ENCODE peak calls at places on chromosome 16, in seven cellular contexts. C is heart left ventricle, Z is lower lobe of right lung, A is fibroblast of lung, W is cardiac muscle cell, J is thoracic aorta, E is left ventricle myocardium inferior. T is an unnamed sample.
A peak's percentile ranks its signal among the peaks of the same experiment; 100 is the strongest.

GRCh38 chr16:88274847-88275246 is 107.9 kb upstream of the ZNF469 start:
- DNase-seq in W (no peak), J (no peak), Z (no peak), A (peak; percentile 41), C (no peak), E (no peak), T (peak; percentile 43)

GRCh38 chr16:87332150-87332549 is 15.0 kb upstream of the C16orf95 start:
- DNase-seq in J (no peak), C (no peak), E (no peak), Z (no peak), W (no peak), A (peak; percentile 19), T (no peak)

GRCh38 chr16:78748471-78748929 is 649.0 kb downstream of the WWOX start:
- DNase-seq in E (no peak), W (no peak), C (no peak), Z (no peak), J (no peak), A (no peak), T (no peak)

GRCh38 chr16:16143038-16143763 is 80.1 kb downstream of the ABCC6 start:
- DNase-seq in W (peak; percentile 11), A (no peak), J (no peak), E (no peak), C (no peak), Z (no peak), T (no peak)

GRCh38 chr16:71205482-71206131 is 24.9 kb downstream of the HYDIN start:
- DNase-seq in Z (no peak), E (peak; percentile 42), W (no peak), C (peak; percentile 50), J (no peak), A (no peak), T (peak; percentile 30)

GRCh38 chr16:48029768-48030167 is 126.0 kb downstream of the ABCC12 start:
- DNase-seq in Z (no peak), A (no peak), E (no peak), W (no peak), C (no peak), J (no peak), T (no peak)

GRCh38 chr16:27867122-27868110 is 196.1 kb downstream of the GSG1L start:
- DNase-seq in J (no peak), W (peak; percentile 84), A (peak; percentile 67), Z (peak; percentile 84), E (peak; percentile 33), C (peak; percentile 50), T (peak; percentile 85)

GRCh38 chr16:88619859-88620655 is 18.3 kb upstream of the IL17C start:
- DNase-seq in A (peak; percentile 57), J (no peak), E (no peak), C (no peak), Z (no peak), W (no peak), T (no peak)

GRCh38 chr16:79598341-79599181 is 2.0 kb downstream of the MAF start:
- DNase-seq in J (peak; percentile 16), E (peak; percentile 62), C (peak; percentile 77), Z (peak; percentile 72), W (peak; percentile 80), A (peak; percentile 65), T (peak; percentile 79)

GRCh38 chr16:86363057-86363490 is 147.3 kb upstream of the FOXF1 start:
- DNase-seq in Z (no peak), A (peak; percentile 97), J (no peak), E (no peak), C (no peak), W (peak; percentile 64), T (no peak)

GRCh38 chr16:29898786-29899515 is 399 bp downstream of the SEZ6L2 start:
- DNase-seq in E (no peak), J (no peak), W (no peak), C (no peak), Z (no peak), A (no peak), T (peak; percentile 79)

GRCh38 chr16:65202461-65202860 is 80.6 kb upstream of the CDH11 start:
- DNase-seq in C (no peak), J (no peak), W (no peak), Z (no peak), E (no peak), A (peak; percentile 80), T (no peak)

GRCh38 chr16:5510819-5511370 is 413.3 kb upstream of the EEF2KMT start:
- DNase-seq in A (no peak), C (no peak), J (no peak), W (no peak), Z (no peak), E (no peak), T (no peak)

GRCh38 chr16:29971304-29971703 is 2.4 kb upstream of the TAOK2 start:
- DNase-seq in Z (peak; percentile 28), C (no peak), E (no peak), A (no peak), W (no peak), J (no peak), T (no peak)

GRCh38 chr16:49855280-49855821 is 561 bp downstream of the ZNF423 start:
- DNase-seq in J (no peak), A (peak; percentile 78), E (peak; percentile 90), Z (peak; percentile 86), C (peak; percentile 91), W (peak; percentile 93), T (peak; percentile 93)

GRCh38 chr16:68065716-68066305 is 19.4 kb upstream of the NFATC3 start:
- DNase-seq in E (no peak), A (peak; percentile 86), W (no peak), C (no peak), J (no peak), Z (no peak), T (no peak)

DNA sequence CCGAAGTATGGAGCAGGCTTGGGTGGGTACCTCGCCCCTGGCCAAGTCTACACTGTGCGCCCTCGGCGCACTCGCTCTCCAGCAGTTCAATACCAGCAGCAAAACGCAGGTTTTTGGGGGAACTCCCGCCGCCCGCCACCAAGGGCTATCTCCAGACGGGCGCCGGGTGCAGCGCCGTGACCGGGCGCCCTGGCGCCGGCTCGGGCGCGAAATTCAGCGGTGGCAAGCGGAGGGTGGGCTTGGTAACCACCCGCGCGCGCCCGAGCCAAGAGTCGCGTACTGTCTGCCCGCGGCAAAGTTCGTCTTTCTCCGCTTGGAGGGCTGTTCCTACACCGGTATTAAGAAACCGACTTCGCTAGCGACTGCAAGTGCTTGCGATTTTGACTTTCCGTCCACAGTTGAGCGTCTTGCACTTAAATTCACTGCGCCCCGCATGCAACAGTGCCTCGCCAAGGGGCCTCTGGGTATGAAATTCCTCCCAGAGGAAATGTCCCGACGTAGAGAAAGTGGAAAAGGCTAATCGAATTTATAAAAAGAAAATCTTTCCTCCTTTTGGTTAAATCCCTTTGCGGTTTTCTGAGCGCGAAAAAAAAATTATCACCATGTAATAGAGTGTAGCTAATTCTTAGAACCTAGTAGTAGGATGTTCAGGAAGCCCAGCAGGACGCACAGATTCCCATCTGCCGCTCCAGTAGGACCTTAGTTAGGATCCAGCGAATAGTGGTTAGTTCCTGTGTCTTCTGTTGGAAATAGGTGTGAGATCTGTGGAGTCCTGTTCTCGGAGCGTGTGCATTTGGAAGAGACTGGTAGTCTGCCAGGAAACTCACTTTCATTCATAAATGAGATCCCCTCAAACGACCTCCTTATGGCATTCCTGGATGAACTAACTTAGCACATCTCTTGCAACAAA is 5.1 kb upstream of the SALL1 start:
- DNase-seq in J (no peak), C (no peak), W (peak; percentile 62), A (peak; percentile 76), E (no peak), Z (no peak), T (no peak)
- H3K4me3 ChIP-seq in J (no peak overlapping the region), C (no peak overlapping the region), W (peak overlapping the region; percentile 35), A (no peak overlapping the region), E (peak overlapping the region; percentile 16), Z (no peak overlapping the region), T (no peak overlapping the region)

GRCh38 chr16:10981697-10982216 is 37.4 kb downstream of the CLEC16A start:
- DNase-seq in W (no peak), C (no peak), J (no peak), A (no peak), E (no peak), Z (no peak), T (no peak)
- TF ChIP-seq CTCF in W (peak; percentile 23), C (peak; percentile 26), J (no peak), A (no peak), E (peak; percentile 28), Z (peak; percentile 12), T (peak; percentile 27)

GRCh38 chr16:82628741-82629140 is 2.0 kb downstream of the CDH13 start:
- DNase-seq in Z (no peak), E (no peak), A (no peak), W (no peak), C (no peak), J (no peak), T (no peak)

GRCh38 chr16:82630219-82630618 is 3.5 kb downstream of the CDH13 start:
- DNase-seq in C (no peak), E (no peak), J (no peak), W (no peak), A (peak; percentile 68), Z (no peak), T (no peak)

GRCh38 chr16:82629441-82630027 is 2.8 kb downstream of the CDH13 start:
- DNase-seq in C (no peak), E (no peak), A (peak; percentile 93), J (no peak), W (no peak), Z (no peak), T (no peak)

GRCh38 chr16:82625066-82625968 is 1.5 kb upstream of the CDH13 start:
- DNase-seq in Z (no peak), W (no peak), A (no peak), C (peak; percentile 62), E (no peak), J (no peak), T (no peak)

GRCh38 chr16:82627811-82628339 is 1.1 kb downstream of the CDH13 start:
- DNase-seq in J (no peak), C (peak; percentile 51), W (peak; percentile 55), Z (no peak), E (peak; percentile 45), A (peak; percentile 41), T (no peak)
- H3K4me3 ChIP-seq in J (peak overlapping the region; percentile 85), C (peak overlapping the region; percentile 63), W (peak overlapping the region; percentile 57), Z (peak overlapping the region; percentile 54), E (peak overlapping the region; percentile 90), A (peak overlapping the region; percentile 62), T (peak overlapping the region; percentile 46)

GRCh38 chr16:55052335-55053070 is 121.8 kb downstream of the IRX5 start:
- DNase-seq in C (no peak), W (no peak), A (no peak), J (no peak), Z (no peak), E (no peak), T (peak; percentile 21)

GRCh38 chr16:55057866-55058265 is 127.2 kb downstream of the IRX5 start:
- DNase-seq in Z (no peak), W (no peak), E (no peak), J (no peak), A (no peak), C (no peak), T (peak; percentile 17)

GRCh38 chr16:55053071-55053415 is 122.4 kb downstream of the IRX5 start:
- DNase-seq in C (no peak), W (no peak), Z (no peak), J (no peak), E (no peak), A (no peak), T (peak; percentile 34)

GRCh38 chr16:55056585-55057520 is 126.2 kb downstream of the IRX5 start:
- DNase-seq in W (peak; percentile 42), E (no peak), A (peak; percentile 2), J (no peak), Z (no peak), C (peak; percentile 34), T (peak; percentile 42)

DNA sequence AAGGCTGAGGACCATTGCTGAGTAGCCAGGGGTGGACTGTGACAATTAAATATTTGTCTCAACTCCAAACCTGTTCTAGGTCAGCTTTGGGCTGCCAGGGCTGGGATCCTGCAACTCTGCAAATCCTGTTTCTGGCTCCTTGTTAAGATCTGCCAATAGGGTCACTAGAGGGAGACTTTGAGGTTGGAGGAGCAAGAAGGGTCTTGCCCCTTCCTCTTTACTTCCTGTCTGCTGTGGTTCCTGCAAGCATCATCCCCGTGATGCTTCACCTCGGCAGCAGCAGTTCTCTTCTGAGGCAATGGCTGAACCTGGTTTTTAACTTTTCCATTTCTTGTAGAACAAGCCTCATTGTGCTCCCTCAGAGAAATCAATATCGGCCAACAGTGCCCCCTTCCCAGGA is 124.6 kb downstream of the IRX5 start:
- DNase-seq in E (no peak), A (no peak), W (no peak), Z (no peak), C (no peak), J (no peak), T (peak; percentile 1)
- TF ChIP-seq CTCF in E (no peak), A (no peak), W (no peak), Z (no peak), C (no peak), J (no peak), T (no peak)